ENCODE peak calls at places on chromosomes 1 and 21, in ten cellular contexts. One of them, this sample, is unnamed.

GRCh38 chr21:37982496-37983318 is 66.5 kb upstream of the KCNJ6 start:
- DNase-seq in amniotic stem cell: no peak
- DNase-seq in stimulated activated CD4-positive, alpha-beta T cell treated with anti-CD3 and anti-CD28 coated beads, Interleukin-1b, Interleukin-23, amount 100 ng/mL, for 24 hours: no peak
- DNase-seq in K562: no peak
- DNase-seq in RPMI8226: no peak
- DNase-seq in right cardiac atrium: no peak
- DNase-seq in left ventricle myocardium superior: no peak
- DNase-seq in T-helper 2 cell: no peak
- DNase-seq in right atrium auricular region: no peak
- DNase-seq in fibroblast of gingiva: no peak
- DNase-seq in this sample: no peak

GRCh38 chr1:107680579-107680985 is 284.4 kb downstream of the VAV3 start:
- DNase-seq in amniotic stem cell: no peak
- DNase-seq in stimulated activated CD4-positive, alpha-beta T cell treated with anti-CD3 and anti-CD28 coated beads, Interleukin-1b, Interleukin-23, amount 100 ng/mL, for 24 hours: no peak
- DNase-seq in K562: no peak
- DNase-seq in RPMI8226: no peak
- DNase-seq in right cardiac atrium: no peak
- DNase-seq in left ventricle myocardium superior: no peak
- DNase-seq in T-helper 2 cell: no peak
- DNase-seq in right atrium auricular region: no peak
- DNase-seq in fibroblast of gingiva: no peak
- DNase-seq in this sample: no peak

GRCh38 chr1:206738370-206739366 is 31.9 kb upstream of the IL19 start:
- DNase-seq in amniotic stem cell: no peak
- DNase-seq in stimulated activated CD4-positive, alpha-beta T cell treated with anti-CD3 and anti-CD28 coated beads, Interleukin-1b, Interleukin-23, amount 100 ng/mL, for 24 hours: no peak
- DNase-seq in K562: peak
- DNase-seq in RPMI8226: peak
- DNase-seq in right cardiac atrium: no peak
- DNase-seq in left ventricle myocardium superior: no peak
- DNase-seq in T-helper 2 cell: no peak
- DNase-seq in right atrium auricular region: no peak
- DNase-seq in fibroblast of gingiva: no peak
- DNase-seq in this sample: no peak

GRCh38 chr1:224302947-224303346 is 27.0 kb downstream of the NVL start:
- DNase-seq in amniotic stem cell: no peak
- DNase-seq in stimulated activated CD4-positive, alpha-beta T cell treated with anti-CD3 and anti-CD28 coated beads, Interleukin-1b, Interleukin-23, amount 100 ng/mL, for 24 hours: no peak
- DNase-seq in K562: no peak
- DNase-seq in RPMI8226: no peak
- DNase-seq in right cardiac atrium: no peak
- DNase-seq in left ventricle myocardium superior: no peak
- DNase-seq in T-helper 2 cell: no peak
- DNase-seq in right atrium auricular region: no peak
- DNase-seq in fibroblast of gingiva: no peak
- DNase-seq in this sample: no peak

GRCh38 chr1:212858461-212859265 is 588 bp downstream of the FLVCR1 start:
- DNase-seq in amniotic stem cell: peak
- DNase-seq in stimulated activated CD4-positive, alpha-beta T cell treated with anti-CD3 and anti-CD28 coated beads, Interleukin-1b, Interleukin-23, amount 100 ng/mL, for 24 hours: peak
- DNase-seq in K562: peak
- DNase-seq in RPMI8226: peak
- DNase-seq in right cardiac atrium: peak
- DNase-seq in left ventricle myocardium superior: peak
- DNase-seq in T-helper 2 cell: no peak
- DNase-seq in right atrium auricular region: no peak
- DNase-seq in fibroblast of gingiva: peak
- DNase-seq in this sample: peak

GRCh38 chr1:28326980-28327379 is 1.9 kb upstream of the MED18 start:
- DNase-seq in amniotic stem cell: no peak
- DNase-seq in stimulated activated CD4-positive, alpha-beta T cell treated with anti-CD3 and anti-CD28 coated beads, Interleukin-1b, Interleukin-23, amount 100 ng/mL, for 24 hours: no peak
- DNase-seq in K562: no peak
- DNase-seq in RPMI8226: no peak
- DNase-seq in right cardiac atrium: no peak
- DNase-seq in left ventricle myocardium superior: no peak
- DNase-seq in T-helper 2 cell: no peak
- DNase-seq in right atrium auricular region: no peak
- DNase-seq in fibroblast of gingiva: no peak
- DNase-seq in this sample: no peak

GRCh38 chr1:153403421-153404085 is 12.7 kb upstream of the S100A8 start:
- DNase-seq in amniotic stem cell: no peak
- DNase-seq in stimulated activated CD4-positive, alpha-beta T cell treated with anti-CD3 and anti-CD28 coated beads, Interleukin-1b, Interleukin-23, amount 100 ng/mL, for 24 hours: no peak
- DNase-seq in K562: no peak
- DNase-seq in RPMI8226: no peak
- DNase-seq in right cardiac atrium: no peak
- DNase-seq in left ventricle myocardium superior: no peak
- DNase-seq in T-helper 2 cell: no peak
- DNase-seq in right atrium auricular region: no peak
- DNase-seq in fibroblast of gingiva: no peak
- DNase-seq in this sample: no peak

GRCh38 chr1:44609412-44609767 is 64.9 kb downstream of the TMEM53 start:
- DNase-seq in amniotic stem cell: peak
- DNase-seq in stimulated activated CD4-positive, alpha-beta T cell treated with anti-CD3 and anti-CD28 coated beads, Interleukin-1b, Interleukin-23, amount 100 ng/mL, for 24 hours: no peak
- DNase-seq in K562: peak
- DNase-seq in RPMI8226: peak
- DNase-seq in right cardiac atrium: peak
- DNase-seq in left ventricle myocardium superior: peak
- DNase-seq in T-helper 2 cell: peak
- DNase-seq in right atrium auricular region: peak
- DNase-seq in fibroblast of gingiva: peak
- DNase-seq in this sample: no peak

GRCh38 chr1:53732409-53732808 is 6.6 kb downstream of the GLIS1 start:
- DNase-seq in amniotic stem cell: no peak
- DNase-seq in stimulated activated CD4-positive, alpha-beta T cell treated with anti-CD3 and anti-CD28 coated beads, Interleukin-1b, Interleukin-23, amount 100 ng/mL, for 24 hours: no peak
- DNase-seq in K562: no peak
- DNase-seq in RPMI8226: no peak
- DNase-seq in right cardiac atrium: no peak
- DNase-seq in left ventricle myocardium superior: no peak
- DNase-seq in T-helper 2 cell: no peak
- DNase-seq in right atrium auricular region: no peak
- DNase-seq in fibroblast of gingiva: no peak
- DNase-seq in this sample: no peak

GRCh38 chr1:67355745-67356424 is 48.2 kb downstream of the IL12RB2 start:
- DNase-seq in amniotic stem cell: peak
- DNase-seq in stimulated activated CD4-positive, alpha-beta T cell treated with anti-CD3 and anti-CD28 coated beads, Interleukin-1b, Interleukin-23, amount 100 ng/mL, for 24 hours: no peak
- DNase-seq in K562: peak
- DNase-seq in RPMI8226: no peak
- DNase-seq in right cardiac atrium: no peak
- DNase-seq in left ventricle myocardium superior: no peak
- DNase-seq in T-helper 2 cell: no peak
- DNase-seq in right atrium auricular region: no peak
- DNase-seq in fibroblast of gingiva: peak
- DNase-seq in this sample: no peak

GRCh38 chr1:21651214-21652042 is 17.7 kb downstream of the RAP1GAP start:
- DNase-seq in amniotic stem cell: no peak
- DNase-seq in stimulated activated CD4-positive, alpha-beta T cell treated with anti-CD3 and anti-CD28 coated beads, Interleukin-1b, Interleukin-23, amount 100 ng/mL, for 24 hours: no peak
- DNase-seq in K562: peak
- DNase-seq in RPMI8226: peak
- DNase-seq in right cardiac atrium: peak
- DNase-seq in left ventricle myocardium superior: peak
- DNase-seq in T-helper 2 cell: peak
- DNase-seq in right atrium auricular region: no peak
- DNase-seq in fibroblast of gingiva: no peak
- DNase-seq in this sample: peak

GRCh38 chr1:211724711-211725196 is 49.3 kb upstream of the NEK2 start:
- DNase-seq in amniotic stem cell: no peak
- DNase-seq in stimulated activated CD4-positive, alpha-beta T cell treated with anti-CD3 and anti-CD28 coated beads, Interleukin-1b, Interleukin-23, amount 100 ng/mL, for 24 hours: no peak
- DNase-seq in K562: no peak
- DNase-seq in RPMI8226: no peak
- DNase-seq in right cardiac atrium: no peak
- DNase-seq in left ventricle myocardium superior: no peak
- DNase-seq in T-helper 2 cell: no peak
- DNase-seq in right atrium auricular region: no peak
- DNase-seq in fibroblast of gingiva: peak
- DNase-seq in this sample: no peak

GRCh38 chr1:208510192-208510952 is 266.2 kb upstream of the PLXNA2 start:
- DNase-seq in amniotic stem cell: peak
- DNase-seq in stimulated activated CD4-positive, alpha-beta T cell treated with anti-CD3 and anti-CD28 coated beads, Interleukin-1b, Interleukin-23, amount 100 ng/mL, for 24 hours: no peak
- DNase-seq in K562: no peak
- DNase-seq in RPMI8226: no peak
- DNase-seq in right cardiac atrium: no peak
- DNase-seq in left ventricle myocardium superior: no peak
- DNase-seq in T-helper 2 cell: no peak
- DNase-seq in right atrium auricular region: no peak
- DNase-seq in fibroblast of gingiva: peak
- DNase-seq in this sample: no peak

GRCh38 chr21:45126085-45126687 is 51.8 kb downstream of the ADARB1 start:
- DNase-seq in amniotic stem cell: no peak
- DNase-seq in stimulated activated CD4-positive, alpha-beta T cell treated with anti-CD3 and anti-CD28 coated beads, Interleukin-1b, Interleukin-23, amount 100 ng/mL, for 24 hours: no peak
- DNase-seq in K562: no peak
- DNase-seq in RPMI8226: no peak
- DNase-seq in right cardiac atrium: no peak
- DNase-seq in left ventricle myocardium superior: no peak
- DNase-seq in T-helper 2 cell: no peak
- DNase-seq in right atrium auricular region: no peak
- DNase-seq in fibroblast of gingiva: no peak
- DNase-seq in this sample: no peak

GRCh38 chr1:220301630-220302029 is 29.4 kb upstream of the RAB3GAP2 start:
- DNase-seq in amniotic stem cell: no peak
- DNase-seq in stimulated activated CD4-positive, alpha-beta T cell treated with anti-CD3 and anti-CD28 coated beads, Interleukin-1b, Interleukin-23, amount 100 ng/mL, for 24 hours: no peak
- DNase-seq in K562: no peak
- DNase-seq in RPMI8226: peak
- DNase-seq in right cardiac atrium: no peak
- DNase-seq in left ventricle myocardium superior: no peak
- DNase-seq in T-helper 2 cell: no peak
- DNase-seq in right atrium auricular region: no peak
- DNase-seq in fibroblast of gingiva: no peak
- DNase-seq in this sample: no peak

GRCh38 chr1:56502700-56503245 is 76.6 kb downstream of the PLPP3 start:
- DNase-seq in amniotic stem cell: no peak
- DNase-seq in stimulated activated CD4-positive, alpha-beta T cell treated with anti-CD3 and anti-CD28 coated beads, Interleukin-1b, Interleukin-23, amount 100 ng/mL, for 24 hours: no peak
- DNase-seq in K562: peak
- DNase-seq in RPMI8226: peak
- DNase-seq in right cardiac atrium: no peak
- DNase-seq in left ventricle myocardium superior: no peak
- DNase-seq in T-helper 2 cell: no peak
- DNase-seq in right atrium auricular region: no peak
- DNase-seq in fibroblast of gingiva: peak
- DNase-seq in this sample: no peak

GRCh38 chr1:26733982-26734381 is 38.2 kb downstream of the ARID1A start:
- DNase-seq in amniotic stem cell: no peak
- DNase-seq in stimulated activated CD4-positive, alpha-beta T cell treated with anti-CD3 and anti-CD28 coated beads, Interleukin-1b, Interleukin-23, amount 100 ng/mL, for 24 hours: no peak
- DNase-seq in K562: no peak
- DNase-seq in RPMI8226: no peak
- DNase-seq in right cardiac atrium: no peak
- DNase-seq in left ventricle myocardium superior: no peak
- DNase-seq in T-helper 2 cell: no peak
- DNase-seq in right atrium auricular region: no peak
- DNase-seq in fibroblast of gingiva: peak
- DNase-seq in this sample: no peak

GRCh38 chr1:109509176-109510134 is at the start of gene AMIGO1:
- DNase-seq in amniotic stem cell: no peak
- DNase-seq in stimulated activated CD4-positive, alpha-beta T cell treated with anti-CD3 and anti-CD28 coated beads, Interleukin-1b, Interleukin-23, amount 100 ng/mL, for 24 hours: peak
- DNase-seq in K562: peak
- DNase-seq in RPMI8226: peak
- DNase-seq in right cardiac atrium: peak
- DNase-seq in left ventricle myocardium superior: peak
- DNase-seq in T-helper 2 cell: peak
- DNase-seq in right atrium auricular region: no peak
- DNase-seq in fibroblast of gingiva: no peak
- DNase-seq in this sample: peak

GRCh38 chr1:220274122-220274855 is 2.0 kb upstream of the RAB3GAP2 start:
- DNase-seq in amniotic stem cell: no peak
- DNase-seq in stimulated activated CD4-positive, alpha-beta T cell treated with anti-CD3 and anti-CD28 coated beads, Interleukin-1b, Interleukin-23, amount 100 ng/mL, for 24 hours: no peak
- DNase-seq in K562: no peak
- DNase-seq in RPMI8226: no peak
- DNase-seq in right cardiac atrium: no peak
- DNase-seq in left ventricle myocardium superior: no peak
- DNase-seq in T-helper 2 cell: no peak
- DNase-seq in right atrium auricular region: no peak
- DNase-seq in fibroblast of gingiva: no peak
- DNase-seq in this sample: no peak

GRCh38 chr1:68464891-68465290 is 15.1 kb upstream of the RPE65 start:
- DNase-seq in amniotic stem cell: no peak
- DNase-seq in stimulated activated CD4-positive, alpha-beta T cell treated with anti-CD3 and anti-CD28 coated beads, Interleukin-1b, Interleukin-23, amount 100 ng/mL, for 24 hours: no peak
- DNase-seq in K562: no peak
- DNase-seq in RPMI8226: no peak
- DNase-seq in right cardiac atrium: no peak
- DNase-seq in left ventricle myocardium superior: no peak
- DNase-seq in T-helper 2 cell: no peak
- DNase-seq in right atrium auricular region: no peak
- DNase-seq in fibroblast of gingiva: no peak
- DNase-seq in this sample: no peak

GRCh38 chr1:232830661-232831060 is 25.4 kb downstream of the MAP10 start:
- DNase-seq in amniotic stem cell: no peak
- DNase-seq in stimulated activated CD4-positive, alpha-beta T cell treated with anti-CD3 and anti-CD28 coated beads, Interleukin-1b, Interleukin-23, amount 100 ng/mL, for 24 hours: no peak
- DNase-seq in K562: no peak
- DNase-seq in RPMI8226: no peak
- DNase-seq in right cardiac atrium: no peak
- DNase-seq in left ventricle myocardium superior: no peak
- DNase-seq in T-helper 2 cell: no peak
- DNase-seq in right atrium auricular region: no peak
- DNase-seq in fibroblast of gingiva: no peak
- DNase-seq in this sample: no peak

GRCh38 chr1:154213274-154213673 is 7.1 kb upstream of the CFAP141 start:
- DNase-seq in amniotic stem cell: no peak
- DNase-seq in stimulated activated CD4-positive, alpha-beta T cell treated with anti-CD3 and anti-CD28 coated beads, Interleukin-1b, Interleukin-23, amount 100 ng/mL, for 24 hours: no peak
- DNase-seq in K562: no peak
- DNase-seq in RPMI8226: no peak
- DNase-seq in right cardiac atrium: no peak
- DNase-seq in left ventricle myocardium superior: no peak
- DNase-seq in T-helper 2 cell: no peak
- DNase-seq in right atrium auricular region: no peak
- DNase-seq in fibroblast of gingiva: no peak
- DNase-seq in this sample: no peak

GRCh38 chr1:90710579-90711536 is 6.2 kb downstream of the BARHL2 start:
- DNase-seq in amniotic stem cell: no peak
- DNase-seq in stimulated activated CD4-positive, alpha-beta T cell treated with anti-CD3 and anti-CD28 coated beads, Interleukin-1b, Interleukin-23, amount 100 ng/mL, for 24 hours: no peak
- DNase-seq in K562: no peak
- DNase-seq in RPMI8226: no peak
- DNase-seq in right cardiac atrium: no peak
- DNase-seq in left ventricle myocardium superior: no peak
- DNase-seq in T-helper 2 cell: no peak
- DNase-seq in right atrium auricular region: no peak
- DNase-seq in fibroblast of gingiva: no peak
- DNase-seq in this sample: no peak

GRCh38 chr1:36453051-36453450 is 2.8 kb upstream of the OSCP1 start:
- DNase-seq in amniotic stem cell: no peak
- DNase-seq in stimulated activated CD4-positive, alpha-beta T cell treated with anti-CD3 and anti-CD28 coated beads, Interleukin-1b, Interleukin-23, amount 100 ng/mL, for 24 hours: no peak
- DNase-seq in K562: no peak
- DNase-seq in RPMI8226: no peak
- DNase-seq in right cardiac atrium: no peak
- DNase-seq in left ventricle myocardium superior: no peak
- DNase-seq in T-helper 2 cell: no peak
- DNase-seq in right atrium auricular region: no peak
- DNase-seq in fibroblast of gingiva: no peak
- DNase-seq in this sample: no peak